ENCODE peak calls at places on chromosomes 3 and 15, in six cellular contexts. One of them, this sample, is unnamed.

GRCh38 chr3:66971891-66972551 is 26.1 kb upstream of the KBTBD8 start:
- DNase-seq in MM.1S: peak; percentile 97
- DNase-seq in CD8-positive, alpha-beta memory T cell: peak; percentile 70
- DNase-seq in PC-9: no peak
- DNase-seq in Peyer's patch: peak; percentile 90
- DNase-seq in DND-41: peak; percentile 69
- DNase-seq in this sample: peak; percentile 74

GRCh38 chr15:38563723-38564519 is 693 bp downstream of the RASGRP1 start:
- DNase-seq in Peyer's patch: peak; percentile 92
- DNase-seq in PC-9: no peak
- DNase-seq in DND-41: peak; percentile 76
- DNase-seq in MM.1S: peak; percentile 70
- DNase-seq in CD8-positive, alpha-beta memory T cell: peak; percentile 89
- DNase-seq in this sample: peak; percentile 83

GRCh38 chr3:14546041-14546440 is 5.9 kb upstream of the GRIP2 start:
- DNase-seq in CD8-positive, alpha-beta memory T cell: no peak
- DNase-seq in PC-9: no peak
- DNase-seq in DND-41: no peak
- DNase-seq in Peyer's patch: no peak
- DNase-seq in MM.1S: no peak
- DNase-seq in this sample: no peak

GRCh38 chr15:68733666-68734065 is 87.0 kb downstream of the ANP32A start:
- DNase-seq in Peyer's patch: no peak
- DNase-seq in PC-9: no peak
- DNase-seq in CD8-positive, alpha-beta memory T cell: no peak
- DNase-seq in DND-41: no peak
- DNase-seq in MM.1S: peak; percentile 6
- DNase-seq in this sample: no peak

GRCh38 chr15:62413786-62414185 is 248.7 kb upstream of the C2CD4B start:
- DNase-seq in PC-9: no peak
- DNase-seq in DND-41: no peak
- DNase-seq in Peyer's patch: no peak
- DNase-seq in MM.1S: no peak
- DNase-seq in CD8-positive, alpha-beta memory T cell: no peak
- DNase-seq in this sample: no peak

GRCh38 chr15:73326157-73326556 is 42.6 kb downstream of the HCN4 start:
- DNase-seq in Peyer's patch: no peak
- DNase-seq in PC-9: no peak
- DNase-seq in MM.1S: no peak
- DNase-seq in CD8-positive, alpha-beta memory T cell: no peak
- DNase-seq in DND-41: no peak
- DNase-seq in this sample: no peak

GRCh38 chr3:101695779-101696372 is 9.4 kb upstream of the RPL24 start:
- DNase-seq in Peyer's patch: peak; percentile 65
- DNase-seq in DND-41: peak; percentile 53
- DNase-seq in MM.1S: peak; percentile 67
- DNase-seq in CD8-positive, alpha-beta memory T cell: no peak
- DNase-seq in PC-9: peak; percentile 67
- DNase-seq in this sample: no peak

GRCh38 chr3:148075829-148076716 is 621.6 kb upstream of the AGTR1 start:
- DNase-seq in DND-41: no peak
- DNase-seq in MM.1S: peak; percentile 25
- DNase-seq in PC-9: no peak
- DNase-seq in CD8-positive, alpha-beta memory T cell: no peak
- DNase-seq in Peyer's patch: no peak
- DNase-seq in this sample: no peak

GRCh38 chr3:40887012-40887411 is 312.3 kb upstream of the CTNNB1 start:
- DNase-seq in PC-9: no peak
- DNase-seq in MM.1S: no peak
- DNase-seq in DND-41: no peak
- DNase-seq in CD8-positive, alpha-beta memory T cell: no peak
- DNase-seq in Peyer's patch: no peak
- DNase-seq in this sample: no peak

GRCh38 chr3:67495751-67496150 is 158.7 kb downstream of the SUCLG2 start:
- DNase-seq in PC-9: no peak
- DNase-seq in DND-41: no peak
- DNase-seq in Peyer's patch: no peak
- DNase-seq in CD8-positive, alpha-beta memory T cell: no peak
- DNase-seq in MM.1S: no peak
- DNase-seq in this sample: no peak

GRCh38 chr3:39208463-39209055 is 16.2 kb upstream of the XIRP1 start:
- DNase-seq in CD8-positive, alpha-beta memory T cell: no peak
- DNase-seq in MM.1S: peak; percentile 72
- DNase-seq in DND-41: peak; percentile 56
- DNase-seq in Peyer's patch: peak; percentile 82
- DNase-seq in PC-9: no peak
- DNase-seq in this sample: peak; percentile 53

GRCh38 chr15:36797128-36797527 is 217.7 kb downstream of the CDIN1 start:
- DNase-seq in DND-41: no peak
- DNase-seq in Peyer's patch: no peak
- DNase-seq in PC-9: peak; percentile 77
- DNase-seq in MM.1S: no peak
- DNase-seq in CD8-positive, alpha-beta memory T cell: no peak
- DNase-seq in this sample: no peak

GRCh38 chr15:31605467-31605931 is 278.9 kb downstream of the KLF13 start:
- DNase-seq in CD8-positive, alpha-beta memory T cell: no peak
- DNase-seq in Peyer's patch: no peak
- DNase-seq in PC-9: no peak
- DNase-seq in MM.1S: no peak
- DNase-seq in DND-41: no peak
- DNase-seq in this sample: no peak

DNA sequence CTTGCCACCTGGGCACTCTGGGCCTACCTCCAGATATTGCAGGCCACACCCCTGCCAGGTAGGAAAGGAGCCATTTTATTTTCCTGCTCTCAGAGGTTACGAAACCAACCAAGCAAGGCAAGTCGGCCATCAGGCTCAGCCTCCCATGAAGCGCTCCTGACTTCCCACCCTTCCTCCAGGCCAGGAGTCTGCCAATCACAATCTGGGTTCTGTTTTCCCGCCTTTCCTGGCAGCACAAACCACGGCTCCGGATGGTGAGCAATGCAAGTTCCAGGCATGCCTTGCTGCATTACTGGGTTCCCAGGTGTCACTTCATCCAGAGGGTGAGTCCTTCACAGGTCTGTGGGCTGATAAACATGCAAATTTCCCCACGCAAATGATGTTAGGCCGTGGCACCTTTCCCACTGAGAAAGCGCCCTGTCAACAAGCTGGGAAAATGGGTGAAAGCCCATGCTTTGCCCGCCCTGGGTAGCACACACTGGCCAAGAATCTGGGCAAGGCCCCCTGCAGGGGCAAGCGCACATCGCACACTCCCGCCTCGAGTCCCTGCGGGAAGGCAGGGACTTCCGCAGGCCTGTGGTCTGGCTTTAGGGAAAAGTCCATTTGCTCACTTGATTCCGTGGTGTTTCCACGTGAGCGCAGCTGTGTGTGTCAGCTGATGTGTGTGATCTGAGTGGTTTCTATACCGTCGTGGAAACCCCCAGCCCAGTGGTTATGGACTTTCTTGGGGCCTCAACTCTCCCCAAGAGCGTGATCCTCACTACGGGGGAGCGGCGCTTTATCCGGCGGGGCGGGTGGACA is 61.6 kb upstream of the RYK start:
- DNase-seq in Peyer's patch: no peak
- DNase-seq in CD8-positive, alpha-beta memory T cell: no peak
- DNase-seq in DND-41: no peak
- DNase-seq in PC-9: peak; percentile 95
- DNase-seq in MM.1S: no peak
- DNase-seq in this sample: peak; percentile 70
- H3K4me3 ChIP-seq in Peyer's patch: no peak overlapping the region
- H3K4me3 ChIP-seq in CD8-positive, alpha-beta memory T cell: no peak overlapping the region
- H3K4me3 ChIP-seq in DND-41: no peak overlapping the region
- H3K4me3 ChIP-seq in PC-9: peak overlapping the region; percentile 99
- H3K4me3 ChIP-seq in MM.1S: no peak overlapping the region
- H3K4me3 ChIP-seq in this sample: peak overlapping the region; percentile 57

GRCh38 chr15:40984406-40984805 is 31.1 kb downstream of the CHAC1 start:
- DNase-seq in MM.1S: no peak
- DNase-seq in PC-9: no peak
- DNase-seq in CD8-positive, alpha-beta memory T cell: no peak
- DNase-seq in DND-41: no peak
- DNase-seq in Peyer's patch: no peak
- DNase-seq in this sample: no peak

GRCh38 chr15:40981186-40981585 is 27.9 kb downstream of the CHAC1 start:
- DNase-seq in CD8-positive, alpha-beta memory T cell: no peak
- DNase-seq in MM.1S: no peak
- DNase-seq in Peyer's patch: no peak
- DNase-seq in PC-9: no peak
- DNase-seq in DND-41: no peak
- DNase-seq in this sample: no peak

GRCh38 chr15:40984963-40985362 is 31.7 kb downstream of the CHAC1 start:
- DNase-seq in CD8-positive, alpha-beta memory T cell: no peak
- DNase-seq in MM.1S: no peak
- DNase-seq in Peyer's patch: no peak
- DNase-seq in DND-41: no peak
- DNase-seq in PC-9: no peak
- DNase-seq in this sample: no peak

GRCh38 chr15:40985541-40986330 is 32.5 kb downstream of the CHAC1 start:
- DNase-seq in Peyer's patch: no peak
- DNase-seq in MM.1S: no peak
- DNase-seq in DND-41: no peak
- DNase-seq in CD8-positive, alpha-beta memory T cell: no peak
- DNase-seq in PC-9: no peak
- DNase-seq in this sample: no peak

DNA sequence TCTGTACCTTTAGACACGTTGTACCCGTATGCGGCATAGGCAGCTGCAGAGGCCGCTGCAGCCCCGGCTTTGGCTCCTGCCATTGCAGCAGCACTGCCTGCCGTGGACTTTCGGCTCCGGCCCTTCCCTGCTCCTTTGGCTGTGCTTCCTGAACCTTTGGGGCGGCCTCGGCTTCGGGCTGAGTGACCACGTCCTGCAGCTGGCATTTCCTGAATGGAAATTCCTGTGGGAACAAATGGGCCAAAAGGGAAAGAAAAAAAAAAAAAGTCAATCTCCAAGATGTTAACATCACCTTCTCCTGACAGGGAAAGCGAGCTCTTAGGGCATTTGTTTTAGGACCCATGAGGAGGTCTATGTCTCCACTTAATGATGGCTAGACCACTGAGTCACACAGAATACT is 29.6 kb downstream of the CHAC1 start:
- DNase-seq in DND-41: no peak
- DNase-seq in Peyer's patch: no peak
- DNase-seq in PC-9: no peak
- DNase-seq in CD8-positive, alpha-beta memory T cell: no peak
- DNase-seq in MM.1S: no peak
- DNase-seq in this sample: no peak
- H3K4me3 ChIP-seq in DND-41: no peak overlapping the region
- H3K4me3 ChIP-seq in Peyer's patch: no peak overlapping the region
- H3K4me3 ChIP-seq in PC-9: no peak overlapping the region
- H3K4me3 ChIP-seq in CD8-positive, alpha-beta memory T cell: no peak overlapping the region
- H3K4me3 ChIP-seq in MM.1S: no peak overlapping the region
- H3K4me3 ChIP-seq in this sample: no peak overlapping the region

GRCh38 chr3:128617557-128618397 is 32.8 kb downstream of the RPN1 start:
- DNase-seq in CD8-positive, alpha-beta memory T cell: peak; percentile 99
- DNase-seq in DND-41: peak; percentile 98
- DNase-seq in PC-9: no peak
- DNase-seq in MM.1S: peak; percentile 94
- DNase-seq in Peyer's patch: peak; percentile 99
- DNase-seq in this sample: peak; percentile 99

GRCh38 chr3:128616516-128617269 is 33.9 kb downstream of the RPN1 start:
- DNase-seq in Peyer's patch: no peak
- DNase-seq in PC-9: no peak
- DNase-seq in DND-41: no peak
- DNase-seq in MM.1S: no peak
- DNase-seq in CD8-positive, alpha-beta memory T cell: peak; percentile 51
- DNase-seq in this sample: no peak

GRCh38 chr3:128619146-128619890 is 31.3 kb downstream of the RPN1 start:
- DNase-seq in Peyer's patch: no peak
- DNase-seq in MM.1S: no peak
- DNase-seq in DND-41: no peak
- DNase-seq in CD8-positive, alpha-beta memory T cell: no peak
- DNase-seq in PC-9: no peak
- DNase-seq in this sample: no peak

GRCh38 chr3:128618398-128618726 is 32.3 kb downstream of the RPN1 start:
- DNase-seq in MM.1S: no peak
- DNase-seq in PC-9: no peak
- DNase-seq in DND-41: no peak
- DNase-seq in Peyer's patch: no peak
- DNase-seq in CD8-positive, alpha-beta memory T cell: no peak
- DNase-seq in this sample: no peak

GRCh38 chr3:128617270-128617556 is 33.4 kb downstream of the RPN1 start:
- DNase-seq in MM.1S: no peak
- DNase-seq in DND-41: no peak
- DNase-seq in PC-9: no peak
- DNase-seq in CD8-positive, alpha-beta memory T cell: no peak
- DNase-seq in Peyer's patch: no peak
- DNase-seq in this sample: no peak
- H3K4me3 ChIP-seq in MM.1S: peak overlapping the region; percentile 79
- H3K4me3 ChIP-seq in DND-41: no peak overlapping the region
- H3K4me3 ChIP-seq in PC-9: no peak overlapping the region
- H3K4me3 ChIP-seq in CD8-positive, alpha-beta memory T cell: peak overlapping the region; percentile 68
- H3K4me3 ChIP-seq in Peyer's patch: peak overlapping the region; percentile 74
- H3K4me3 ChIP-seq in this sample: peak overlapping the region; percentile 78

GRCh38 chr15:75620043-75620775 is 5.3 kb downstream of the SNUPN start:
- DNase-seq in DND-41: no peak
- DNase-seq in Peyer's patch: no peak
- DNase-seq in MM.1S: no peak
- DNase-seq in CD8-positive, alpha-beta memory T cell: no peak
- DNase-seq in PC-9: no peak
- DNase-seq in this sample: no peak
- H3K4me3 ChIP-seq in DND-41: no peak overlapping the region
- H3K4me3 ChIP-seq in Peyer's patch: no peak overlapping the region
- H3K4me3 ChIP-seq in MM.1S: no peak overlapping the region
- H3K4me3 ChIP-seq in CD8-positive, alpha-beta memory T cell: no peak overlapping the region
- H3K4me3 ChIP-seq in PC-9: no peak overlapping the region
- H3K4me3 ChIP-seq in this sample: peak overlapping the region; percentile 23

DNA sequence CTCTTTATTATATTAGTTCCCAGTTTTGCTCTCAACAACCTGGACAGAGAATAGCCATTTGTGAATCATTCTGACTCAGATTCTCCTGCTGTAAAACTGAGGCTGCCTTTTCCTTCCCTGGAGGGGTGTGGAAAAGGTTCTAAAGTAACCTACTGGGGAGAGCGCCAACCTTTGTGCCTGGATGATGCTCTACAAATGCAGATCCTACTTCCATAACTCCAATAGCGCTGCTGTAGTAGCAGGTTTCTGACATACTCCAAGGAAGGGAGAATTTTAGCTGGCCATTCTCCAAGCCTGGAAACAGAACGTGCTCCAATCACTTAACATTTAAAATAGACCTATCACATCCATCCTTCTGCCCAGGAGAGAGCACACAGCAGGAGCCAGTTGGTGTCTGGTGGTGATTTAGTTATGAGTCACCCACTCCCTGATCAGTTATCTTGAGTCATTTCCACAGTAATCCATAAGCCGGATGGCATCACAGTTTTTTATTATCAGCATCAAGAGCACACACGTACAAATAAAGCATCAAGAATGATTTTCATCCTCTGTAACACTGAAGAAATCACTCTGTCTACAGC is 38.3 kb downstream of the MYH15 start:
- DNase-seq in Peyer's patch: peak; percentile 50
- DNase-seq in PC-9: peak; percentile 94
- DNase-seq in CD8-positive, alpha-beta memory T cell: no peak
- DNase-seq in MM.1S: no peak
- DNase-seq in DND-41: no peak
- DNase-seq in this sample: no peak
- H3K4me3 ChIP-seq in Peyer's patch: no peak overlapping the region
- H3K4me3 ChIP-seq in PC-9: peak overlapping the region; percentile 3
- H3K4me3 ChIP-seq in CD8-positive, alpha-beta memory T cell: no peak overlapping the region
- H3K4me3 ChIP-seq in MM.1S: no peak overlapping the region
- H3K4me3 ChIP-seq in DND-41: no peak overlapping the region
- H3K4me3 ChIP-seq in this sample: no peak overlapping the region